ENCODE peak calls at places on chromosomes 3 and 15, in seven cellular contexts. One of them, this sample, is unnamed.

GRCh38 chr3:12967751-12968209 is 105.4 kb downstream of the IQSEC1 start:
- DNase-seq in hepatocyte: peak; percentile 96
- DNase-seq in foreskin fibroblast: peak; percentile 83
- DNase-seq in stimulated activated CD4-positive, alpha-beta T cell treated with anti-CD3 and anti-CD28 coated beads, Interleukin-12 subunit alpha, Interleukin-12 subunit beta, amount 100 ng/mL, for 4 hours: peak; percentile 90
- DNase-seq in central memory CD4-positive, alpha-beta T cell: peak; percentile 81
- DNase-seq in right lobe of liver: peak; percentile 93
- DNase-seq in EL: peak; percentile 85
- DNase-seq in this sample: peak; percentile 84

GRCh38 chr3:194118920-194119319 is 17.0 kb upstream of the HES1 start:
- DNase-seq in hepatocyte: no peak
- DNase-seq in foreskin fibroblast: no peak
- DNase-seq in stimulated activated CD4-positive, alpha-beta T cell treated with anti-CD3 and anti-CD28 coated beads, Interleukin-12 subunit alpha, Interleukin-12 subunit beta, amount 100 ng/mL, for 4 hours: no peak
- DNase-seq in central memory CD4-positive, alpha-beta T cell: no peak
- DNase-seq in right lobe of liver: no peak
- DNase-seq in EL: no peak
- DNase-seq in this sample: no peak

GRCh38 chr3:184078851-184079250 is 18.0 kb upstream of the HTR3E start:
- DNase-seq in hepatocyte: no peak
- DNase-seq in foreskin fibroblast: no peak
- DNase-seq in stimulated activated CD4-positive, alpha-beta T cell treated with anti-CD3 and anti-CD28 coated beads, Interleukin-12 subunit alpha, Interleukin-12 subunit beta, amount 100 ng/mL, for 4 hours: no peak
- DNase-seq in central memory CD4-positive, alpha-beta T cell: no peak
- DNase-seq in right lobe of liver: no peak
- DNase-seq in EL: peak; percentile 23
- DNase-seq in this sample: no peak

GRCh38 chr15:52670087-52670486 is 9.1 kb downstream of the ATOSA start:
- DNase-seq in hepatocyte: no peak
- DNase-seq in foreskin fibroblast: no peak
- DNase-seq in stimulated activated CD4-positive, alpha-beta T cell treated with anti-CD3 and anti-CD28 coated beads, Interleukin-12 subunit alpha, Interleukin-12 subunit beta, amount 100 ng/mL, for 4 hours: no peak
- DNase-seq in central memory CD4-positive, alpha-beta T cell: no peak
- DNase-seq in right lobe of liver: no peak
- DNase-seq in EL: no peak
- DNase-seq in this sample: no peak

GRCh38 chr3:158248261-158248660 is 138.4 kb downstream of the RSRC1 start:
- DNase-seq in hepatocyte: no peak
- DNase-seq in foreskin fibroblast: no peak
- DNase-seq in stimulated activated CD4-positive, alpha-beta T cell treated with anti-CD3 and anti-CD28 coated beads, Interleukin-12 subunit alpha, Interleukin-12 subunit beta, amount 100 ng/mL, for 4 hours: no peak
- DNase-seq in central memory CD4-positive, alpha-beta T cell: no peak
- DNase-seq in right lobe of liver: no peak
- DNase-seq in EL: no peak
- DNase-seq in this sample: no peak

GRCh38 chr3:178386401-178386800 is 149.8 kb upstream of the KCNMB2 start:
- DNase-seq in hepatocyte: no peak
- DNase-seq in foreskin fibroblast: no peak
- DNase-seq in stimulated activated CD4-positive, alpha-beta T cell treated with anti-CD3 and anti-CD28 coated beads, Interleukin-12 subunit alpha, Interleukin-12 subunit beta, amount 100 ng/mL, for 4 hours: no peak
- DNase-seq in central memory CD4-positive, alpha-beta T cell: no peak
- DNase-seq in right lobe of liver: no peak
- DNase-seq in EL: no peak
- DNase-seq in this sample: no peak

GRCh38 chr15:69482686-69483256 is 30.2 kb downstream of the RPLP1 start:
- DNase-seq in hepatocyte: no peak
- DNase-seq in foreskin fibroblast: no peak
- DNase-seq in stimulated activated CD4-positive, alpha-beta T cell treated with anti-CD3 and anti-CD28 coated beads, Interleukin-12 subunit alpha, Interleukin-12 subunit beta, amount 100 ng/mL, for 4 hours: no peak
- DNase-seq in central memory CD4-positive, alpha-beta T cell: no peak
- DNase-seq in right lobe of liver: peak; percentile 23
- DNase-seq in EL: no peak
- DNase-seq in this sample: no peak

GRCh38 chr15:94205366-94205765 is 26.0 kb upstream of the MCTP2 start:
- DNase-seq in hepatocyte: no peak
- DNase-seq in foreskin fibroblast: peak; percentile 8
- DNase-seq in stimulated activated CD4-positive, alpha-beta T cell treated with anti-CD3 and anti-CD28 coated beads, Interleukin-12 subunit alpha, Interleukin-12 subunit beta, amount 100 ng/mL, for 4 hours: no peak
- DNase-seq in central memory CD4-positive, alpha-beta T cell: no peak
- DNase-seq in right lobe of liver: no peak
- DNase-seq in EL: no peak
- DNase-seq in this sample: no peak

GRCh38 chr3:56761887-56762605 is 39.7 kb downstream of the ARHGEF3 start:
- DNase-seq in hepatocyte: no peak
- DNase-seq in foreskin fibroblast: peak; percentile 26
- DNase-seq in stimulated activated CD4-positive, alpha-beta T cell treated with anti-CD3 and anti-CD28 coated beads, Interleukin-12 subunit alpha, Interleukin-12 subunit beta, amount 100 ng/mL, for 4 hours: no peak
- DNase-seq in central memory CD4-positive, alpha-beta T cell: no peak
- DNase-seq in right lobe of liver: no peak
- DNase-seq in EL: no peak
- DNase-seq in this sample: no peak

This sample was measured in activated T-helper 1 cell treated with Interleukin-2 at 50 U/mL for 16 hours.